ENCODE peak calls at places on chromosomes 6 and 20, in ten cellular contexts. H, V, A, U, Q, Z, J, K, Y and T are unnamed samples. For H3K9me3, the result is how much of the 10 kb centered on the place peaks cover.

GRCh38 chr6:33213166-33213988 is 5.1 kb downstream of the RING1 start:
- DNase-seq in U (no peak), Z (no peak), Y (no peak), H (no peak), J (no peak), A (peak), Q (no peak), K (peak), V (no peak), T (no peak)

GRCh38 chr20:59723108-59723500 is 118.8 kb downstream of the PHACTR3 start:
- DNase-seq in Y (no peak), U (no peak), V (no peak), J (no peak), H (no peak), Z (no peak), K (no peak), Q (no peak), A (no peak), T (no peak)

GRCh38 chr6:16146028-16146427 is 17.1 kb downstream of the MYLIP start:
- DNase-seq in Q (no peak), K (no peak), U (no peak), V (no peak), Z (peak), Y (no peak), A (no peak), H (no peak), J (no peak), T (no peak)

GRCh38 chr6:43181942-43182860 is at the start of gene CUL9:
- DNase-seq in U (peak), Q (peak), K (peak), V (peak), A (peak), H (peak), J (peak), Y (peak), Z (peak), T (peak)

GRCh38 chr20:3660262-3661059 is 2.7 kb downstream of the GFRA4 start:
- DNase-seq in Y (no peak), K (no peak), H (no peak), Q (no peak), Z (no peak), U (peak), A (no peak), J (no peak), V (peak), T (no peak)

GRCh38 chr6:47669684-47670515 is 28.5 kb upstream of the ADGRF4 start:
- DNase-seq in Y (peak), Z (no peak), Q (no peak), V (no peak), U (no peak), K (no peak), J (no peak), H (no peak), A (no peak), T (no peak)

GRCh38 chr6:37110455-37111155 is 59.3 kb upstream of the PIM1 start:
- DNase-seq in J (no peak), Z (no peak), Y (peak), A (no peak), H (no peak), Q (no peak), V (no peak), U (no peak), K (no peak), T (no peak)

GRCh38 chr20:34558320-34559202 is at the start of gene MAP1LC3A:
- DNase-seq in V (peak), J (no peak), U (peak), H (peak), K (peak), Z (peak), Q (peak), Y (peak), A (peak), T (peak)

GRCh38 chr20:5797843-5798462 is 47.8 kb downstream of the SHLD1 start:
- DNase-seq in H (no peak), K (no peak), Q (no peak), A (no peak), Z (no peak), U (no peak), J (no peak), V (no peak), Y (no peak), T (no peak)

GRCh38 chr20:23666698-23667097 is 22.1 kb downstream of the CST4 start:
- DNase-seq in K (no peak), Y (no peak), A (no peak), V (no peak), H (no peak), J (no peak), Q (no peak), Z (no peak), U (no peak), T (no peak)

GRCh38 chr6:225121-225721 is 67.1 kb upstream of the DUSP22 start:
- DNase-seq in J (no peak), V (peak), U (no peak), Q (no peak), Y (no peak), Z (peak), K (no peak), H (no peak), A (peak), T (no peak)

GRCh38 chr20:63693079-63693974 is 3.1 kb upstream of the TNFRSF6B start:
- DNase-seq in K (no peak), H (no peak), U (peak), A (no peak), J (no peak), Y (no peak), Q (no peak), Z (peak), V (no peak), T (no peak)

GRCh38 chr20:33280775-33281174 is 2.2 kb upstream of the BPIFB1 start:
- DNase-seq in K (no peak), A (no peak), Z (no peak), H (no peak), Q (no peak), J (no peak), U (no peak), Y (no peak), V (no peak), T (no peak)

GRCh38 chr6:3001773-3002293 is 2.1 kb downstream of the NQO2 start:
- DNase-seq in U (no peak), H (peak), K (no peak), Z (no peak), A (no peak), Q (no peak), V (no peak), J (no peak), Y (peak), T (no peak)

GRCh38 chr6:6795396-6795795 is 206.9 kb downstream of the LY86 start:
- DNase-seq in Z (no peak), Y (no peak), K (no peak), U (no peak), A (no peak), H (no peak), J (no peak), V (no peak), Q (no peak), T (no peak)

GRCh38 chr20:32570401-32571190 is 14.5 kb downstream of the NOL4L start:
- DNase-seq in Q (no peak), Z (no peak), V (no peak), H (no peak), K (no peak), A (no peak), U (no peak), J (no peak), Y (peak), T (no peak)

GRCh38 chr6:157860505-157860991 is 37.5 kb downstream of the SNX9 start:
- DNase-seq in J (peak), H (no peak), Q (no peak), K (peak), Z (no peak), A (peak), U (no peak), V (no peak), Y (peak), T (no peak)

GRCh38 chr20:44495802-44496481 is 20.3 kb downstream of the TTPAL start:
- DNase-seq in V (no peak), Z (no peak), U (peak), K (no peak), H (peak), J (no peak), A (no peak), Q (no peak), Y (peak), T (no peak)

GRCh38 chr6:69026243-69026642 is 391.2 kb downstream of the ADGRB3 start:
- DNase-seq in J (no peak), V (no peak), K (no peak), U (no peak), H (no peak), Q (no peak), A (no peak), Z (no peak), Y (no peak), T (no peak)

GRCh38 chr6:13794184-13794583 is 20.2 kb downstream of the MCUR1 start:
- DNase-seq in V (no peak), J (peak), H (no peak), K (no peak), Y (peak), Q (no peak), Z (no peak), A (no peak), U (no peak), T (no peak)

GRCh38 chr20:10961651-10962288 is 288.0 kb upstream of the JAG1 start:
- DNase-seq in J (no peak), Z (no peak), Y (peak), K (no peak), H (no peak), Q (no peak), V (no peak), A (no peak), U (no peak), T (no peak)

GRCh38 chr20:54014301-54014914 is 56.0 kb downstream of the BCAS1 start:
- DNase-seq in H (no peak), A (no peak), Q (no peak), V (no peak), K (no peak), J (no peak), U (no peak), Y (no peak), Z (no peak), T (no peak)

GRCh38 chr20:43190332-43190953 is 737 bp upstream of the PTPRT start:
- DNase-seq in Y (no peak), A (no peak), V (no peak), H (no peak), K (no peak), U (no peak), J (no peak), Z (no peak), Q (no peak), T (no peak)

GRCh38 chr6:34990971-34991560 is 102.0 kb downstream of the ANKS1A start:
- DNase-seq in V (no peak), Q (no peak), A (no peak), H (no peak), U (no peak), Z (no peak), J (no peak), Y (peak), K (no peak), T (no peak)

GRCh38 chr6:90175627-90176538 is 120.8 kb downstream of the BACH2 start:
- DNase-seq in U (no peak), Q (no peak), K (no peak), Z (peak), J (no peak), Y (no peak), A (peak), H (no peak), V (no peak), T (no peak)

GRCh38 chr6:112172540-112172939 is 81.8 kb downstream of the LAMA4 start:
- DNase-seq in J (no peak), U (no peak), Q (no peak), Z (no peak), V (no peak), Y (no peak), K (no peak), H (no peak), A (no peak), T (no peak)

GRCh38 chr20:13455713-13456112 is 183.0 kb downstream of the TASP1 start:
- DNase-seq in Z (no peak), K (no peak), A (no peak), J (no peak), U (no peak), H (no peak), V (no peak), Y (peak), Q (no peak), T (no peak)

GRCh38 chr6:40732878-40733277 is 145.7 kb upstream of the LRFN2 start:
- DNase-seq in U (no peak), V (no peak), J (no peak), Z (no peak), K (no peak), A (no peak), Y (no peak), Q (no peak), H (no peak), T (no peak)

GRCh38 chr6:43972915-43973304 is 154.3 kb downstream of the MRPL14 start:
- DNase-seq in K (no peak), U (peak), A (no peak), Y (peak), V (peak), Q (no peak), Z (peak), J (no peak), H (no peak), T (no peak)

GRCh38 chr6:3749991-3750323 is 1.6 kb downstream of the PXDC1 start:
- DNase-seq in H (no peak), Q (peak), V (no peak), K (no peak), A (no peak), U (peak), Z (peak), J (no peak), Y (peak), T (no peak)

GRCh38 chr6:150894935-150895686 is 29.6 kb downstream of the MTHFD1L start:
- DNase-seq in Y (peak), J (peak), K (no peak), Q (no peak), U (peak), V (no peak), H (no peak), Z (no peak), A (no peak), T (no peak)

GRCh38 chr20:34452281-34452982 is 63.8 kb upstream of the DYNLRB1 start:
- DNase-seq in Y (no peak), Q (no peak), A (no peak), U (no peak), H (no peak), V (no peak), K (no peak), Z (no peak), J (no peak), T (no peak)

GRCh38 chr20:1499528-1500420 is 8.6 kb upstream of the SIRPB2 start:
- DNase-seq in A (no peak), H (no peak), U (no peak), Y (no peak), V (no peak), Z (no peak), Q (no peak), K (no peak), J (no peak), T (no peak)

GRCh38 chr6:148273962-148274752 is 68.5 kb upstream of the SASH1 start:
- DNase-seq in J (no peak), Z (no peak), A (no peak), H (no peak), Q (no peak), Y (no peak), U (no peak), V (no peak), K (no peak), T (no peak)

GRCh38 chr6:20708367-20709124 is 174.3 kb downstream of the CDKAL1 start:
- DNase-seq in V (no peak), Z (no peak), J (peak), Q (no peak), Y (peak), A (peak), U (no peak), H (no peak), K (peak), T (no peak)

GRCh38 chr6:147709396-147710272 is 201.1 kb downstream of the SAMD5 start:
- DNase-seq in J (no peak), Z (no peak), A (no peak), Y (no peak), Q (no peak), K (no peak), V (no peak), U (no peak), H (no peak), T (no peak)

DNA sequence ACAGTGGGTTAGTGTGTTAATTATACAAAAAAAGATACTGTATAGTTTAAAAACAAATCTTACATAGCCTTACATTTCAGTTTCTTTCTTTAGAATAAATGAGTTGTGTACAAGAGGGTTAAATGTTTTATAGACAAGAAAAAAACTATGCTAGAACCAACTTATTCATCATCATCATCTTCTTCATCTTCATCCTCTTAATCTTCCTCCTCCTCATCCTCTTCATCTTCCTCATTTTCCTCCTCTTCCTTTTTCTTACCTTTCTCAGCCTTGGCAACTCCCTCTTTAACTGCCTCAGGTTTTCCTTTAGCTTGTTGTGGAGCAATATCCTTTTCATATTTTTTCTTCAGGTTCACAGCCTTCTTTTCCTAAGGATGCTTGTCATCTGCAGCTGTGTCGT is 53.7 kb downstream of the RPS12 start:
- DNase-seq in U (no peak), Y (no peak), A (no peak), H (no peak), Z (no peak), Q (no peak), V (no peak), J (no peak), K (no peak), T (no peak)
- H3K9me3 ChIP-seq in U (under half), Y (under half), A (under half), H (under half), Z (under half), Q (under half), V (under half), J (under half), K (under half), T (under half)

GRCh38 chr6:4814212-4814611 is 38.0 kb downstream of the CDYL start:
- DNase-seq in Q (no peak), K (no peak), A (no peak), Z (no peak), U (no peak), Y (no peak), V (no peak), H (no peak), J (no peak), T (no peak)
- H3K9me3 ChIP-seq in Q (under half), K (under half), A (under half), Z (under half), U (under half), Y (under half), V (under half), H (under half), J (under half), T (under half)

GRCh38 chr20:55515831-55516230 is 489.5 kb downstream of the CBLN4 start:
- DNase-seq in K (no peak), V (no peak), Y (no peak), J (no peak), A (no peak), Q (no peak), U (no peak), H (no peak), Z (no peak), T (no peak)

GRCh38 chr20:55514498-55514897 is 490.8 kb downstream of the CBLN4 start:
- DNase-seq in Q (no peak), Y (no peak), K (no peak), A (no peak), Z (no peak), U (no peak), H (no peak), V (no peak), J (no peak), T (no peak)

GRCh38 chr20:55513966-55514365 is 491.4 kb downstream of the CBLN4 start:
- DNase-seq in A (no peak), V (no peak), Z (no peak), U (no peak), Y (no peak), H (no peak), J (no peak), Q (no peak), K (no peak), T (no peak)
- H3K9me3 ChIP-seq in A (under half), V (under half), Z (under half), U (under half), Y (under half), H (under half), J (under half), Q (under half), K (under half), T (under half)

DNA sequence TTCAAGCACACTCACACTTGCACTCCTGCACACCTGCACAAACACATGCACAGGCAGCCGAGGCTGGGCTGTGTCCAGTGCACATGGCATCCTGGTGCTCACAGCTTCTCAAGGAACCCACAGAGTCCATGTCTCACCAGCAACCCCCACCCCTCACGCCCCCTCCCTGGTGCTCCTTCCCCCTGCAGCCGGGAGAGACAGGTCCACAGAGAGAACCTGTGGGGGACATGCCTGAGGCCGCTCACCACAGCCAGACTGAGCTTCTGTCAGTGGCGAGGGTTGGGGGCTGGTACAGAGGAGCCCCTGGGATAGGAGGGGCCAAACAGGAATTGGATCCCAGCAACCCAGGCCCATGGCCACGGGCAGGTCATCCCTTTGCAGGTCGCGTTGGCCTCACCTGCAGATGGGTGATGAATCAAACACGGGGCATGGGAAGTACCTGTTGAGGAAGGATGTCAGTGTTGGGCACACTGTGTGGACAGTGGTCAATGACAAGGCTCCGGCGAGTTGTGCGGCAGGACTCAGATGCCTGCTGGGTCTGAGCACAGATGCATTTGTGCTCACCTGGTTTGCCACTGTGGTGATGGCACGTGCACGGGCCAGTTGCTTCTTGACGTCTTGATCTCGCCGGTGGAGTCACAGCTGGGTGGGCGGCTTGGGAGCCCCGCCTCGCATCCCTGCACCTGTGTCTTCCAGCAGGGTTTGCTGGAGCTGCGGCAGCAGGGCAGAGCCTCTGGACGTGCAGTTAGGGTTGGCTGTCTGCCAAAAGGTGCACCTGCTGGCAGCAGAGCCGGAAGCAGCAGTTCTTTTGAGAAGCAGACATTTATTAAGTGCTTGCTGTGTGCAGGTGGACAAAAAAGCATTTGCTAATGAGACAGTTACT is 113.0 kb downstream of the ERMARD start:
- DNase-seq in H (no peak), V (no peak), A (no peak), Z (no peak), Q (no peak), K (no peak), Y (no peak), U (peak), J (peak), T (no peak)
- H3K9me3 ChIP-seq in H (under half), V (under half), A (under half), Z (under half), Q (under half), K (under half), Y (under half), U (under half), J (under half), T (under half)

GRCh38 chr20:30487947-30488926 is 769.2 kb upstream of the DEFB115 start:
- DNase-seq in Z (no peak), J (no peak), A (no peak), K (no peak), Q (no peak), V (no peak), H (no peak), U (no peak), Y (no peak), T (no peak)
- H3K9me3 ChIP-seq in Z (under half), J (under half), A (under half), K (under half), Q (under half), V (under half), H (under half), U (under half), Y (under half), T (under half)

DNA sequence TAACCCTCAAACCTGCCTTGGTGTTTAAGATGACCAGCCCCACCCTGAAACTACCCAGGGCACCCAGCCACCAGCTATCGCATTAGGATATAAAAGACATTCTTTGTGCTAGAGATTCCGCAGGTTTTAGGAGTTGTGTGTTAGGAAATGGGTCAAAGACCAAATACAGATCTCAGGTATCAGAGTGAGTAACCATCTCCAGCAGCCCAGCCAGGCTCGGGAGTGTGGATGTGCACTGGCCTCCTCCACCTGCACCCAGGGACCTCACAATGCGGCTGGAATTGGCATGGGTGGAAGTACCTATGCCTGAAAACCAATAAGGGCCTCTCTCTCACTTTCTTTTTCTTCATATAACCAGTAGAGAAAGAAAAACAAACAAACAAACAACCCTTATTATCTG is 51.1 kb upstream of the CST7 start:
- DNase-seq in Q (no peak), A (no peak), J (no peak), Z (no peak), K (no peak), H (no peak), U (peak), Y (no peak), V (peak), T (no peak)
- H3K9me3 ChIP-seq in Q (under half), A (under half), J (under half), Z (under half), K (under half), H (under half), U (under half), Y (under half), V (under half), T (under half)

DNA sequence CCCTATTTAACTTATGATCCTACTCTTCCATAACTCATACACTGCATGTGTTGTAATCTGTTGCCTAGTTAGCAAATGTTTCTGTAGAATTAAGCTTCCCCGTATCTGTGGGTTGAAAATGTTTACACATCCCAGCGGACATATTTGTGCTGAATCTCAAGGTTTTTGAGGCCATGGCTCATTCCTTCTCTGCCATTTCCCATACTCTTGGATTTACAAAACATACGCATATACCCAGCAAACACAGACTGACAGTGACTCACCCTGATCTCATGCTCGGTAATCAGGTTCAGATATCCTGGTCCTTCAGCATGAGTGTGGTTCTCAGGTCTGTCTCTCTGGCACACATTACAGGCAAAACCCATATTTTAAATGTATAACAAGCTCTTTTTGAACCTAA is 58.7 kb downstream of the AGPAT4 start:
- DNase-seq in K (no peak), Y (peak), J (no peak), Q (no peak), A (no peak), U (no peak), H (no peak), V (no peak), Z (no peak), T (no peak)
- H3K9me3 ChIP-seq in K (under half), Y (under half), J (under half), Q (under half), A (under half), U (under half), H (under half), V (under half), Z (under half), T (under half)